ENCODE peak calls at places on chromosomes 2 and 18, in four cellular contexts. W, H, O and V are unnamed samples.

GRCh38 chr2:230068658-230069080 is at the start of gene SLC16A14:
- DNase-seq in O (peak), H (no peak), W (peak), V (peak)

GRCh38 chr18:74381621-74382350 is 66.1 kb downstream of the C18orf63 start:
- DNase-seq in W (no peak), H (no peak), O (no peak), V (no peak)

GRCh38 chr18:31185551-31185950 is 22.9 kb upstream of the DSC1 start:
- DNase-seq in H (no peak), W (no peak), O (no peak), V (no peak)

GRCh38 chr2:58638256-58638795 is 397.2 kb upstream of the FANCL start:
- DNase-seq in H (no peak), W (no peak), O (no peak), V (no peak)

GRCh38 chr18:49795612-49796552 is 17.5 kb downstream of the ACAA2 start:
- DNase-seq in O (no peak), W (no peak), H (no peak), V (no peak)

GRCh38 chr2:198374375-198375072 is 570.1 kb downstream of the PLCL1 start:
- DNase-seq in H (no peak), O (peak), W (peak), V (no peak)

GRCh38 chr2:109555346-109555900 is 58.3 kb downstream of the SEPTIN10 start:
- DNase-seq in H (no peak), W (no peak), O (no peak), V (no peak)

GRCh38 chr2:28583899-28584553 is 88.2 kb downstream of the PLB1 start:
- DNase-seq in O (peak), H (no peak), W (peak), V (no peak)

GRCh38 chr2:159146930-159147666 is 139.4 kb downstream of the WDSUB1 start:
- DNase-seq in O (no peak), W (no peak), H (no peak), V (peak)